ENCODE peak calls at places on chromosomes 7 and 10, in ten cellular contexts. D is transverse colon, I is A549, Y is HCT116, O is upper lobe of right lung, G is colonic mucosa, E is fibroblast of pulmonary artery, V is IMR-90, W is choroid plexus epithelial cell, J is fibroblast of lung. L is an unnamed sample.

GRCh38 chr7:74338366-74339108 is 49.3 kb downstream of the CLIP2 start:
- DNase-seq in D (no peak), I (no peak), Y (no peak), O (no peak), G (no peak), E (no peak), V (no peak), W (no peak), J (no peak), L (no peak)

GRCh38 chr10:131198401-131198800 is 113.1 kb downstream of the TCERG1L start:
- DNase-seq in D (no peak), I (no peak), Y (no peak), O (peak), G (no peak), E (no peak), V (no peak), W (no peak), J (no peak), L (peak)

GRCh38 chr7:136062625-136063336 is 85.6 kb upstream of the MTPN start:
- DNase-seq in D (no peak), I (no peak), Y (no peak), O (no peak), G (no peak), E (no peak), V (no peak), W (no peak), J (no peak), L (no peak)

GRCh38 chr10:130138479-130138866 is 2.3 kb downstream of the GLRX3 start:
- DNase-seq in D (no peak), I (peak), Y (peak), O (no peak), G (no peak), E (peak), V (peak), W (peak), J (peak), L (no peak)

GRCh38 chr7:78018541-78019456 is 220.2 kb downstream of the PHTF2 start:
- DNase-seq in D (peak), I (peak), Y (no peak), O (peak), G (peak), E (peak), V (peak), W (peak), J (peak), L (no peak)

GRCh38 chr7:92749832-92750231 is 86.5 kb downstream of the CDK6 start:
- DNase-seq in D (no peak), I (no peak), Y (no peak), O (no peak), G (no peak), E (no peak), V (no peak), W (no peak), J (no peak), L (no peak)

GRCh38 chr10:14601872-14602725 is 172.6 kb downstream of the FAM107B start:
- DNase-seq in D (peak), I (peak), Y (peak), O (no peak), G (no peak), E (peak), V (peak), W (peak), J (peak), L (no peak)

GRCh38 chr10:71963756-71964668 is at the start of gene CHST3:
- DNase-seq in D (peak), I (peak), Y (no peak), O (peak), G (peak), E (peak), V (peak), W (peak), J (peak), L (peak)

GRCh38 chr7:137874390-137874789 is 27.6 kb upstream of the DGKI start:
- DNase-seq in D (no peak), I (no peak), Y (no peak), O (no peak), G (no peak), E (peak), V (peak), W (peak), J (peak), L (no peak)

GRCh38 chr10:116733566-116733965 is 8.8 kb downstream of the HSPA12A start:
- DNase-seq in D (no peak), I (no peak), Y (no peak), O (no peak), G (no peak), E (no peak), V (peak), W (no peak), J (peak), L (no peak)

GRCh38 chr7:45402480-45403218 is 171.5 kb upstream of the ADCY1 start:
- DNase-seq in D (no peak), I (no peak), Y (no peak), O (no peak), G (no peak), E (peak), V (peak), W (peak), J (peak), L (no peak)

GRCh38 chr7:114885836-114886235 is 36.1 kb upstream of the MDFIC start:
- DNase-seq in D (no peak), I (no peak), Y (no peak), O (no peak), G (no peak), E (no peak), V (peak), W (no peak), J (peak), L (no peak)

GRCh38 chr10:65769828-65770227 is 1156.0 kb upstream of the LRRTM3 start:
- DNase-seq in D (no peak), I (no peak), Y (no peak), O (no peak), G (no peak), E (no peak), V (no peak), W (no peak), J (peak), L (no peak)

GRCh38 chr10:74824184-74825032 is 2.0 kb upstream of the KAT6B start:
- DNase-seq in D (peak), I (no peak), Y (no peak), O (no peak), G (no peak), E (peak), V (no peak), W (no peak), J (no peak), L (no peak)

GRCh38 chr10:66167816-66168215 is 758.0 kb upstream of the LRRTM3 start:
- DNase-seq in D (no peak), I (no peak), Y (no peak), O (no peak), G (no peak), E (no peak), V (no peak), W (peak), J (peak), L (no peak)

GRCh38 chr10:80187465-80188409 is 17.6 kb downstream of the ANXA11 start:
- DNase-seq in D (peak), I (no peak), Y (no peak), O (no peak), G (peak), E (no peak), V (no peak), W (no peak), J (no peak), L (no peak)

GRCh38 chr7:142534726-142535122 is 214.5 kb upstream of the PRSS1 start:
- DNase-seq in D (no peak), I (no peak), Y (no peak), O (no peak), G (no peak), E (no peak), V (no peak), W (no peak), J (no peak), L (no peak)

GRCh38 chr7:45985902-45986301 is 64.8 kb upstream of the IGFBP3 start:
- DNase-seq in D (no peak), I (peak), Y (no peak), O (no peak), G (no peak), E (peak), V (peak), W (peak), J (peak), L (no peak)

GRCh38 chr10:77179015-77179695 is 458.5 kb downstream of the KCNMA1 start:
- DNase-seq in D (peak), I (peak), Y (no peak), O (no peak), G (no peak), E (peak), V (peak), W (peak), J (peak), L (no peak)

GRCh38 chr10:70234668-70235447 is 1.6 kb upstream of the PPA1 start:
- DNase-seq in D (no peak), I (no peak), Y (no peak), O (no peak), G (no peak), E (peak), V (peak), W (peak), J (peak), L (no peak)

GRCh38 chr7:133491319-133491718 is 238.4 kb downstream of the EXOC4 start:
- DNase-seq in D (no peak), I (no peak), Y (no peak), O (no peak), G (no peak), E (no peak), V (no peak), W (no peak), J (no peak), L (no peak)

GRCh38 chr10:29681700-29682444 is 47.1 kb upstream of the SVIL start:
- DNase-seq in D (no peak), I (no peak), Y (no peak), O (peak), G (no peak), E (no peak), V (no peak), W (no peak), J (no peak), L (no peak)

GRCh38 chr10:91643700-91644099 is 10.8 kb upstream of the PPP1R3C start:
- DNase-seq in D (no peak), I (peak), Y (no peak), O (no peak), G (no peak), E (peak), V (no peak), W (peak), J (no peak), L (peak)

GRCh38 chr7:142375710-142376313 is 118.0 kb upstream of the PRSS58 start:
- DNase-seq in D (no peak), I (no peak), Y (peak), O (no peak), G (no peak), E (no peak), V (peak), W (peak), J (no peak), L (no peak)

GRCh38 chr10:27620425-27621397 is 116.6 kb downstream of the RAB18 start:
- DNase-seq in D (no peak), I (no peak), Y (no peak), O (no peak), G (no peak), E (peak), V (peak), W (no peak), J (peak), L (no peak)

GRCh38 chr7:32479574-32480200 is 10.5 kb downstream of the LSM5 start:
- DNase-seq in D (no peak), I (peak), Y (peak), O (no peak), G (peak), E (peak), V (peak), W (peak), J (peak), L (no peak)
- TF ChIP-seq CTCF in D (peak), I (peak), Y (peak), O (peak), G (peak), E (peak), V (peak), W (peak), J (peak), L (peak)

GRCh38 chr7:158606111-158606510 is 18.5 kb upstream of the PTPRN2 start:
- DNase-seq in D (no peak), I (no peak), Y (no peak), O (no peak), G (no peak), E (peak), V (no peak), W (peak), J (peak), L (no peak)
- TF ChIP-seq CTCF in D (no peak), I (no peak), Y (no peak), O (no peak), G (no peak), E (no peak), V (no peak), W (no peak), J (no peak), L (no peak)

GRCh38 chr10:110648743-110649651 is 4.9 kb downstream of the RBM20 start:
- DNase-seq in D (no peak), I (no peak), Y (no peak), O (no peak), G (no peak), E (no peak), V (peak), W (peak), J (no peak), L (no peak)
- TF ChIP-seq CTCF in D (no peak), I (no peak), Y (peak), O (no peak), G (no peak), E (no peak), V (no peak), W (no peak), J (no peak), L (no peak)

DNA sequence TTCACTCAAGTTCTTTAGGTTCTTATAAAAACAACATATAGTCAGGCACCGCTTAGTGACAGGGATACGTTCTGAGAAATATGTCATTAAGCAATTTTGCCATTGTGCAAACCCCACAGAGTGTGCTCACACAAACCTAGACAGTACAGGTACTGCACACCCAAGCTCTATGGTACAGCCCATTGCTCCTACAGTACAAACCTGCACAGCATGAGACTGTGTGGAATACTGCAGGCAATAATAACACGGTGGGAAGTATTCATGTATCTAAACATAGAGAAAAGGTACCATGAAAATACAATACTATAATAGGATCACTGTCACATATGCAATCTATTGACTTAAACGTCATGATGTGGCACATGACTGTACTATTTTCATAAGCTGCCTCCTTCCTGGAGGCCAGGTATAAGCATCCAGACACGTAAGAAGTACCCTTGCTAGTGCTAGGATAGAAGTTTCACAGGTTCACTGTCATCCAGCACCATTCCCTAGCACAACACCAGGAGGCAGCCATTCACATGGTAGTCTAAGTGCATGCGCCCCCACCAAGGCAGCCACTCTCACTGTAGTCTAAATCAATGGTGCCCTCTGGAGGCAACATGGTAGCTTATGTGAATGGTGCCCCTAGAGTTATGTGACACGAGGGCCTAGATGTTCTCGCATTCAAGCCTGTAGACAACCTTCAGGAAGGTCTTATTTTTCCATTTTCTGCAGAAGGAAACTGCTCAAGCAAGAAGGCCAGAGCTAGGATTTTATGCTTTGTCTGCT is 98.5 kb downstream of the ARHGAP22 start:
- DNase-seq in D (no peak), I (peak), Y (peak), O (no peak), G (peak), E (peak), V (peak), W (peak), J (peak), L (no peak)
- TF ChIP-seq CTCF in D (no peak), I (peak), Y (peak), O (peak), G (no peak), E (peak), V (peak), W (peak), J (peak), L (peak)

DNA sequence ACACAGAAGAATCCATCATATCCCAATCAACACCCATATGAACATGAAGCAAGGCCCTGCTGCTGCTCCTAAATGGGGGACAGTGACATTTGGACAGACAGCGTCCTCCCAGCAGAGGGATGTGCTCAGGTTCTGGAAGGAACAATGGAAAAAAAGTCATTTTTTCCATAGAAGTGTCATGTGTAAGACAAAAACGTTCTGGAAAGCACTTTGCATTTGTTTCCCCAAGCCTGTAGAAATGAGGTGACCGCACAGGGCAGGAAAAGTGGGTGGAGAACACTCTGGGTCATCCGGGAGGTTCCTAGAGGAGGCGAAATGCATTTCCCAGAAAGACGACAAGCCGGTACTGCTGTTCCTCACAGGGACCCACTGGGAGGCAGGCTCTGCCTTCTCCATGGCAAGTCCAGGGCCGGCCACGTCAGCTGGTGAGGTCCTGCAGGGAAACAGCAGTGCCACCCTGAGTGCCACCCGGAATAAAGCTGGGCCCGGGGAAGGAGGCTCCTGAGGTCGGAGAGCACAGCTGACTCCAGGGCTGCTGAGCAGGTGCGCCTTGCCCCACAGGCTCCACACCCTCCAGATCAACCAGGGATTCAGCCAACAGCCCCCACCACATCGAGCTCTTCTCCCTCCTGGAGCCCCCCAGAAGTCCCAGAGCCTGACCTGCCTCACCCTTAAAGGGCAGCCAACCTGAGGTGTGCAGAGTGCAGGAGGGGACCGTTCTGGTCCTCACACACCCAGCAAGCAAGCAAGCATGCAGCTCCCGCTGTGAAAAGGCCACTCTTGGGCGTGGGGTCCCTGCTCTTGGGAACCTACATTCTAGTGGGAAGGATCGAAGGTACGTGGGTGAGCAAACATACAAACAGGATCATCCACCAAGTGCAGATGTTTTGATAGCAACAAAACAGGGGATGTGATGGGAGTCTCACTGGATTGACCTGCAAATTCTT is 28.8 kb upstream of the INPP5A start:
- DNase-seq in D (no peak), I (peak), Y (no peak), O (no peak), G (no peak), E (no peak), V (no peak), W (no peak), J (no peak), L (no peak)
- TF ChIP-seq CTCF in D (no peak), I (no peak), Y (no peak), O (peak), G (no peak), E (no peak), V (peak), W (no peak), J (no peak), L (peak)